ENCODE peak calls at places on chromosomes 11 and 22, in four cellular contexts. One of them, this sample, is unnamed.

GRCh38 chr11:68843052-68843561 is 1.4 kb upstream of the CPT1A start:
- DNase-seq in activated naive CD8-positive, alpha-beta T cell treated with anti-CD3 and anti-CD28 coated beads for 36 hours: peak
- DNase-seq in hypothalamus: no peak
- DNase-seq in activated CD8-positive, alpha-beta memory T cell treated with anti-CD3 and anti-CD28 coated beads for 24 hours: peak
- DNase-seq in this sample: no peak

GRCh38 chr22:41557401-41558240 is 3.2 kb upstream of the CSDC2 start:
- DNase-seq in activated naive CD8-positive, alpha-beta T cell treated with anti-CD3 and anti-CD28 coated beads for 36 hours: no peak
- DNase-seq in hypothalamus: peak
- DNase-seq in activated CD8-positive, alpha-beta memory T cell treated with anti-CD3 and anti-CD28 coated beads for 24 hours: no peak
- DNase-seq in this sample: no peak

GRCh38 chr22:41770715-41771452 is 29.6 kb upstream of the CCDC134 start:
- DNase-seq in activated naive CD8-positive, alpha-beta T cell treated with anti-CD3 and anti-CD28 coated beads for 36 hours: no peak
- DNase-seq in hypothalamus: no peak
- DNase-seq in activated CD8-positive, alpha-beta memory T cell treated with anti-CD3 and anti-CD28 coated beads for 24 hours: no peak
- DNase-seq in this sample: no peak

GRCh38 chr11:121538054-121538453 is 85.3 kb upstream of the SORL1-AS1 start:
- DNase-seq in activated naive CD8-positive, alpha-beta T cell treated with anti-CD3 and anti-CD28 coated beads for 36 hours: no peak
- DNase-seq in hypothalamus: no peak
- DNase-seq in activated CD8-positive, alpha-beta memory T cell treated with anti-CD3 and anti-CD28 coated beads for 24 hours: no peak
- DNase-seq in this sample: no peak

GRCh38 chr11:80598905-80599304 is 1158.1 kb upstream of the TENM4 start:
- DNase-seq in activated naive CD8-positive, alpha-beta T cell treated with anti-CD3 and anti-CD28 coated beads for 36 hours: no peak
- DNase-seq in hypothalamus: no peak
- DNase-seq in activated CD8-positive, alpha-beta memory T cell treated with anti-CD3 and anti-CD28 coated beads for 24 hours: no peak
- DNase-seq in this sample: no peak

GRCh38 chr11:69000831-69001245 is 12.2 kb downstream of the MRGPRF start:
- DNase-seq in activated naive CD8-positive, alpha-beta T cell treated with anti-CD3 and anti-CD28 coated beads for 36 hours: no peak
- DNase-seq in hypothalamus: no peak
- DNase-seq in activated CD8-positive, alpha-beta memory T cell treated with anti-CD3 and anti-CD28 coated beads for 24 hours: no peak
- DNase-seq in this sample: peak

GRCh38 chr11:21814169-21814568 is 378.7 kb upstream of the ANO5 start:
- DNase-seq in activated naive CD8-positive, alpha-beta T cell treated with anti-CD3 and anti-CD28 coated beads for 36 hours: no peak
- DNase-seq in hypothalamus: no peak
- DNase-seq in activated CD8-positive, alpha-beta memory T cell treated with anti-CD3 and anti-CD28 coated beads for 24 hours: no peak
- DNase-seq in this sample: no peak

GRCh38 chr11:119190531-119190930 is 5.3 kb downstream of the NHERF4 start:
- DNase-seq in activated naive CD8-positive, alpha-beta T cell treated with anti-CD3 and anti-CD28 coated beads for 36 hours: no peak
- DNase-seq in hypothalamus: no peak
- DNase-seq in activated CD8-positive, alpha-beta memory T cell treated with anti-CD3 and anti-CD28 coated beads for 24 hours: no peak
- DNase-seq in this sample: no peak

GRCh38 chr22:22167791-22168189 is 76.8 kb upstream of the VPREB1 start:
- DNase-seq in activated naive CD8-positive, alpha-beta T cell treated with anti-CD3 and anti-CD28 coated beads for 36 hours: no peak
- DNase-seq in hypothalamus: no peak
- DNase-seq in activated CD8-positive, alpha-beta memory T cell treated with anti-CD3 and anti-CD28 coated beads for 24 hours: no peak
- DNase-seq in this sample: no peak

GRCh38 chr22:27686534-27686933 is 115.0 kb downstream of the MN1 start:
- DNase-seq in activated naive CD8-positive, alpha-beta T cell treated with anti-CD3 and anti-CD28 coated beads for 36 hours: no peak
- DNase-seq in hypothalamus: no peak
- DNase-seq in activated CD8-positive, alpha-beta memory T cell treated with anti-CD3 and anti-CD28 coated beads for 24 hours: no peak
- DNase-seq in this sample: peak

GRCh38 chr22:19448076-19448607 is 631 bp upstream of the C22orf39 start:
- DNase-seq in activated naive CD8-positive, alpha-beta T cell treated with anti-CD3 and anti-CD28 coated beads for 36 hours: peak
- DNase-seq in hypothalamus: no peak
- DNase-seq in activated CD8-positive, alpha-beta memory T cell treated with anti-CD3 and anti-CD28 coated beads for 24 hours: no peak
- DNase-seq in this sample: no peak

GRCh38 chr11:46237248-46238077 is 40.0 kb upstream of the CREB3L1 start:
- DNase-seq in activated naive CD8-positive, alpha-beta T cell treated with anti-CD3 and anti-CD28 coated beads for 36 hours: peak
- DNase-seq in hypothalamus: no peak
- DNase-seq in activated CD8-positive, alpha-beta memory T cell treated with anti-CD3 and anti-CD28 coated beads for 24 hours: peak
- DNase-seq in this sample: peak

GRCh38 chr11:44946268-44946667 is 4.4 kb downstream of the TP53I11 start:
- DNase-seq in activated naive CD8-positive, alpha-beta T cell treated with anti-CD3 and anti-CD28 coated beads for 36 hours: no peak
- DNase-seq in hypothalamus: no peak
- DNase-seq in activated CD8-positive, alpha-beta memory T cell treated with anti-CD3 and anti-CD28 coated beads for 24 hours: no peak
- DNase-seq in this sample: peak